ENCODE peak calls at places on chromosomes 2 and 18, in nine cellular contexts. E is psoas muscle, T is adrenal gland, J is prostate gland, O is foreskin fibroblast, C is fibroblast of pulmonary artery, Z is lower lobe of right lung, S is tibial artery, D is right lobe of liver. K is an unnamed sample.

GRCh38 chr2:173922760-173923159 is 42.4 kb downstream of the SP3 start:
- DNase-seq in C (peak), Z (no peak), S (no peak), T (no peak), J (no peak), O (no peak), D (no peak), E (no peak), K (no peak)

GRCh38 chr2:129709030-129709955 is 270.2 kb upstream of the RAB6C start:
- DNase-seq in J (no peak), O (no peak), Z (no peak), T (no peak), E (no peak), S (no peak), D (no peak), C (no peak), K (no peak)

GRCh38 chr18:905307-905947 is 756 bp downstream of the ADCYAP1 start:
- DNase-seq in Z (no peak), E (no peak), D (no peak), S (no peak), T (no peak), C (no peak), O (no peak), J (no peak), K (no peak)

GRCh38 chr18:32714571-32715148 is 58.2 kb downstream of the KLHL14 start:
- DNase-seq in J (peak), S (no peak), O (peak), Z (no peak), T (peak), C (peak), D (no peak), E (no peak), K (peak)

GRCh38 chr2:144382848-144383247 is 137.1 kb downstream of the ZEB2 start:
- DNase-seq in S (no peak), J (no peak), Z (no peak), C (peak), E (no peak), O (no peak), T (no peak), D (no peak), K (peak)

GRCh38 chr2:237662671-237663093 is 35.3 kb downstream of the LRRFIP1 start:
- DNase-seq in O (peak), S (peak), E (peak), J (peak), D (peak), T (peak), Z (peak), C (peak), K (peak)

GRCh38 chr18:45373286-45373880 is 241.9 kb upstream of the SLC14A2 start:
- DNase-seq in S (no peak), T (no peak), J (no peak), D (no peak), E (no peak), O (no peak), C (no peak), Z (no peak), K (no peak)

GRCh38 chr18:78682716-78683115 is 296.9 kb upstream of the SALL3 start:
- DNase-seq in D (no peak), E (no peak), C (no peak), S (no peak), Z (no peak), O (no peak), J (no peak), T (no peak), K (no peak)

GRCh38 chr2:12222561-12222960 is 476.1 kb downstream of the LPIN1 start:
- DNase-seq in Z (no peak), T (no peak), D (no peak), C (no peak), J (no peak), O (no peak), S (no peak), E (no peak), K (no peak)

GRCh38 chr18:58867281-58867961 is 2.7 kb downstream of the ZNF532 start:
- DNase-seq in O (no peak), S (peak), Z (no peak), J (peak), D (no peak), T (no peak), E (no peak), C (no peak), K (peak)

GRCh38 chr2:238495422-238495821 is 68.7 kb downstream of the ASB1 start:
- DNase-seq in O (no peak), D (no peak), T (peak), J (no peak), Z (no peak), E (peak), S (no peak), C (no peak), K (no peak)

GRCh38 chr2:191617589-191617988 is 60.3 kb upstream of the NABP1 start:
- DNase-seq in O (no peak), Z (no peak), J (no peak), C (no peak), T (no peak), S (no peak), E (no peak), D (no peak), K (no peak)

GRCh38 chr2:217673555-217674088 is 329.2 kb downstream of the TNS1 start:
- DNase-seq in T (no peak), S (no peak), C (no peak), O (no peak), J (no peak), Z (no peak), D (no peak), E (no peak), K (no peak)

GRCh38 chr18:33755918-33756590 is 178.0 kb downstream of the ASXL3 start:
- DNase-seq in S (no peak), T (no peak), J (no peak), E (no peak), C (peak), O (peak), Z (no peak), D (no peak), K (peak)

GRCh38 chr2:45839388-45840251 is 188.1 kb downstream of the PRKCE start:
- DNase-seq in Z (no peak), T (no peak), J (no peak), D (no peak), S (no peak), E (no peak), C (peak), O (no peak), K (no peak)

GRCh38 chr2:235005603-235006259 is 53.9 kb downstream of the SH3BP4 start:
- DNase-seq in S (peak), E (peak), Z (no peak), D (peak), J (peak), O (no peak), T (no peak), C (peak), K (no peak)

GRCh38 chr2:144357623-144358400 is 162.1 kb downstream of the ZEB2 start:
- DNase-seq in C (peak), E (no peak), J (no peak), T (no peak), O (peak), Z (no peak), S (no peak), D (no peak), K (peak)

GRCh38 chr2:68366083-68366560 is 1.0 kb downstream of the PLEK start:
- DNase-seq in E (no peak), J (no peak), O (no peak), T (peak), S (no peak), Z (no peak), C (no peak), D (no peak), K (no peak)
- H3K4me3 ChIP-seq in E (peak), J (no peak), O (no peak), T (no peak), S (peak), Z (peak), C (no peak), D (peak), K (no peak)

GRCh38 chr18:77020561-77020960 is 112.0 kb downstream of the MBP start:
- DNase-seq in O (no peak), D (no peak), C (no peak), E (no peak), J (no peak), T (no peak), Z (no peak), S (no peak), K (no peak)
- H3K4me3 ChIP-seq in O (no peak), D (no peak), C (no peak), E (no peak), J (no peak), T (no peak), Z (no peak), S (no peak), K (no peak)

DNA sequence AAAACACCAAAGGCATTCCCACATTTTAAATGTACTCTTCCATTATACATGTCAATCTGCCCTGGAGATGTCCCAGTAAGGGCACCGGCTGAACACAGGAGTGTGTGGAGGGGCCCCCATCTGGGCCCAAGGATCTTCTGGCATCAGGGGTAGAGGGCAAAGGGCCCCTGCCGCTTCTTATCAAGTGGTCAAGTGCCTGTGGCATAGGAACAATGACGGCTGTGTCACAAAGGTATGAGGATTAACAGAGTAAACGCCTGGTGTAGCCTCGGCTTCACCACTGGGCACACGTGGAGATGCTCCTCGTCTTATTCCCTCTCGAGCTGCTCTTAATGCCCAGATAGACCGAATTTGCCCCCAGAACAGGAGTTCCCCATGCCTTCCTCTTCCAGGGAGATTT is 169.7 kb upstream of the GLI2 start:
- DNase-seq in C (no peak), D (no peak), Z (no peak), J (no peak), T (no peak), O (no peak), S (no peak), E (no peak), K (no peak)
- H3K4me3 ChIP-seq in C (no peak), D (no peak), Z (no peak), J (no peak), T (no peak), O (no peak), S (no peak), E (no peak), K (no peak)

GRCh38 chr2:27078267-27079194 is at the start of gene EMILIN1:
- DNase-seq in D (no peak), O (peak), T (peak), J (no peak), S (peak), Z (peak), C (peak), E (peak), K (peak)
- H3K4me3 ChIP-seq in D (peak), O (peak), T (no peak), J (peak), S (peak), Z (peak), C (peak), E (peak), K (peak)

GRCh38 chr2:222424729-222425671 is 657 bp downstream of the SGPP2 start:
- DNase-seq in T (peak), S (no peak), E (peak), D (no peak), O (no peak), C (no peak), Z (peak), J (no peak), K (no peak)

GRCh38 chr2:222424281-222424728 is at the start of gene SGPP2:
- DNase-seq in J (no peak), T (no peak), Z (peak), E (no peak), S (no peak), C (no peak), O (no peak), D (no peak), K (no peak)

GRCh38 chr2:222427606-222428320 is 3.4 kb downstream of the SGPP2 start:
- DNase-seq in Z (no peak), S (no peak), O (no peak), J (no peak), T (no peak), D (no peak), E (no peak), C (no peak), K (no peak)

GRCh38 chr2:222423632-222424280 is 587 bp upstream of the SGPP2 start:
- DNase-seq in S (no peak), C (peak), T (no peak), D (no peak), O (no peak), J (no peak), E (no peak), Z (peak), K (no peak)

GRCh38 chr2:222426836-222427130 is 2.4 kb downstream of the SGPP2 start:
- DNase-seq in S (no peak), E (no peak), T (no peak), C (no peak), D (no peak), O (no peak), J (no peak), Z (no peak), K (no peak)
- H3K4me3 ChIP-seq in S (no peak), E (no peak), T (no peak), C (no peak), D (no peak), O (no peak), J (no peak), Z (no peak), K (no peak)

GRCh38 chr2:97770450-97770849 is 57.1 kb downstream of the ZAP70 start:
- DNase-seq in D (no peak), E (no peak), T (no peak), Z (no peak), J (no peak), O (no peak), S (no peak), C (no peak), K (no peak)

GRCh38 chr2:97775074-97775473 is 61.7 kb downstream of the ZAP70 start:
- DNase-seq in O (no peak), J (no peak), E (no peak), D (no peak), C (no peak), T (no peak), S (no peak), Z (no peak), K (no peak)

GRCh38 chr2:97769308-97769707 is 55.9 kb downstream of the ZAP70 start:
- DNase-seq in Z (no peak), E (peak), J (no peak), D (no peak), O (no peak), C (no peak), T (no peak), S (no peak), K (no peak)

GRCh38 chr2:97779141-97779540 is 65.8 kb downstream of the ZAP70 start:
- DNase-seq in S (no peak), D (no peak), T (no peak), C (no peak), E (no peak), Z (no peak), O (no peak), J (no peak), K (no peak)

DNA sequence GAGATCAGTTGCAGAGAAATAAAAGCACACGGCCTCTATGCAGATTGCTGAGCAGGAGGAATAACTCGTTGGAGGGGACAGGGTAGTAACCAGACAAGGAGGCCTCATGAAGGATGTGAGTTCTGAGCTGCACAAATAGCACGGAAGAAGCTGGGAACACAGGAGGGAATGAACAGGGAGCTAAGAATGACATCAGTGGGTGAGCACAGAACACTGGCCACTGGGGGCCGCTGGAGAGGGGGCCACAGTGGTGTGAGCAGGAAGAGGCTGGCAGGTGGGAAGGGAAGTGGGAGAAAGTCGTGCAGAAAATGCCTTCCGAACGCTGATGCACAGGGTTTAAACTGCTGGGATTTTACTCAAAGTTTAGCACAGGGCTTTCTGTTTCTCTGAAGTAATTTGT is 61.0 kb downstream of the ZAP70 start:
- DNase-seq in T (no peak), C (peak), D (no peak), J (no peak), E (no peak), Z (no peak), O (no peak), S (no peak), K (no peak)
- H3K4me3 ChIP-seq in T (no peak), C (no peak), D (no peak), J (no peak), E (no peak), Z (no peak), O (no peak), S (no peak), K (no peak)

DNA sequence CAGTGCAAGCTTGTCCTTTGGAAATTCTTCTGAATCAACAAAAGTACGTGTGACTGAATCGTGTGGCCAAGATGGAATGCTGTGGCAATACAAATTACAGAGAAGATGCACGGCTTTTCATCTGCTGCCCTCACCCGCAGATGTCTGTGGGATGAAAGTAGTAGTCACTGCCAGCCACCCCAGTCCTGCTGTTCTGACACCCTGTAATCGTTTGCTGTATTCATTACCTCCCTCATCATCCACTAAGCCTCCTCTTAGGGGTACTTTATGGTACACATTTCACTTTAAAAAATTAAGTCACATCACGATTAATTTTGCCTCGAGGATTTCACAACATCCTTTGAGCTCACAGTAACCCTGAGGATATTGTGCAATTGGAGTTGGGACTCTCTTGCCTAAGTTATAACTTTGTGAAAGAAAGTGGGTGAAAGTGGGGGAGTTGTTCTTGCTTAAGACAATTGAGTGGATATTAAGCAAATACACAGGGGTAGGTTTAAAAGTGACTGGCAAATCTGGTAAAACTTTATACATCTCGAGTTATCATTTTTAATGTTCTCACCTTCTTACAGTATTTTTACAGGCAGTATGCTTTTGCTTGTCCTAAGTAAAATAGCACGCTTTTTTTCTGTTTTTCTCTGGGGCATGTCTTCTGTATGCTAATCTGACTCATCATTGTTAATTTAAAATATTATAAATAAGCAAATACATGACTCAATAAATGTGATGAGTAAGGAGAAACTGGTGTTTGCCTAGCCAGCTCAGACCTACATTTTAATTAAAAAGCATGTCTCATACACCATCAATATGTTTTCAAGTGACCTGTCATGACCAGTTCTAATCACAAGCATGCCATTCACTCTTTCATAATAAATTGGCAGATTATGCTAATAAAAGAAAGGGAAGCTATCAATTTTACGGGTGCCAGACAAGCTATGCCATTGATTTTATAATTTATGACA is 680.9 kb downstream of the IRS1 start:
- DNase-seq in Z (no peak), S (no peak), O (peak), T (peak), D (no peak), C (peak), J (peak), E (peak), K (peak)
- H3K4me3 ChIP-seq in Z (peak), S (no peak), O (peak), T (no peak), D (no peak), C (peak), J (no peak), E (peak), K (no peak)

GRCh38 chr2:60570281-60570680 is 16.8 kb upstream of the BCL11A start:
- DNase-seq in T (no peak), O (no peak), Z (no peak), D (no peak), J (no peak), S (no peak), C (no peak), E (no peak), K (no peak)
- H3K4me3 ChIP-seq in T (no peak), O (no peak), Z (no peak), D (no peak), J (no peak), S (no peak), C (no peak), E (no peak), K (peak)

DNA sequence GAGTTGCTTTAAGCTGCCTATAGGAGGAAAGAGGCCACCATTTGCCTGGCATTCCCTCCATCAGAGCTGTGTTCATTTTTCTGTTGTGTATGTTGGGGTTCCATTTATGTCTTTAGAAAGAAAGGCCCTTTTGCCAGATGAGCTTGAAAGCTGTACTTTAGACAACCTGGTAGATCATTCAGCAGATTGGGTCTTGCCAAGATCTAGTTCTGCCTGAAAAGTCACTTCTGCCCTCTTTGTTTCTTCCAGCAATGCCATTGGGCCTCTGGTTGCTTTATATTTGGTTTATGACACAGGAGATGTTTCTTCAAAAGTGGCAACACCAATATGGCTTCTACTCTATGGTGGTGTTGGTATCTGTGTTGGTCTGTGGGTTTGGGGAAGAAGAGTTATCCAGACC is 14.4 kb downstream of the SLC20A1 start:
- DNase-seq in Z (no peak), D (no peak), J (no peak), S (no peak), T (no peak), C (no peak), O (no peak), E (no peak), K (no peak)
- H3K4me3 ChIP-seq in Z (no peak), D (no peak), J (no peak), S (no peak), T (no peak), C (no peak), O (no peak), E (no peak), K (no peak)

GRCh38 chr2:182717451-182718215 is 1.6 kb downstream of the DNAJC10 start:
- DNase-seq in S (no peak), E (no peak), Z (no peak), T (no peak), O (no peak), J (no peak), D (no peak), C (no peak), K (no peak)
- H3K4me3 ChIP-seq in S (peak), E (peak), Z (no peak), T (no peak), O (peak), J (no peak), D (no peak), C (peak), K (no peak)

K was measured in astrocyte of the cerebellum.